ENCODE peak calls at places on chromosomes 12 and 14, in eight cellular contexts. R is lower lobe of right lung; M is tibial artery; K is CD4-positive, alpha-beta memory T cell; F is CD4-positive, CD25-positive, alpha-beta regulatory T cell; U is left lung; O is left ventricle myocardium inferior; C is pancreas. E is an unnamed sample. For H3K9me3, the result is how much of the 10 kb centered on the place peaks cover.

GRCh38 chr12:48000878-48001321 is 3.4 kb downstream of the COL2A1 start:
- DNase-seq in R (no peak), M (peak), K (no peak), F (no peak), U (peak), O (no peak), C (no peak), E (no peak)

GRCh38 chr14:35747379-35747778 is 61.7 kb downstream of the RALGAPA1 start:
- DNase-seq in R (no peak), M (no peak), K (no peak), F (no peak), U (no peak), O (no peak), C (no peak), E (no peak)

GRCh38 chr14:90446405-90446804 is 49.6 kb downstream of the CALM1 start:
- DNase-seq in R (no peak), M (no peak), K (no peak), F (no peak), U (no peak), O (no peak), C (no peak), E (no peak)

GRCh38 chr12:107657133-107657532 is 28.5 kb upstream of the PWP1 start:
- DNase-seq in R (no peak), M (no peak), K (no peak), F (no peak), U (no peak), O (no peak), C (no peak), E (no peak)

GRCh38 chr12:126668538-126668937 is 1598.4 kb upstream of the TMEM132C start:
- DNase-seq in R (no peak), M (no peak), K (no peak), F (no peak), U (no peak), O (no peak), C (no peak), E (no peak)

GRCh38 chr12:4943067-4943937 is 33.6 kb downstream of the KCNA1 start:
- DNase-seq in R (no peak), M (no peak), K (no peak), F (no peak), U (no peak), O (no peak), C (no peak), E (no peak)

GRCh38 chr14:102390064-102390463 is 27.3 kb downstream of the TECPR2 start:
- DNase-seq in R (no peak), M (no peak), K (no peak), F (no peak), U (no peak), O (no peak), C (no peak), E (no peak)

GRCh38 chr12:79515526-79515935 is 175.2 kb downstream of the PAWR start:
- DNase-seq in R (no peak), M (no peak), K (no peak), F (no peak), U (no peak), O (no peak), C (no peak), E (no peak)

GRCh38 chr12:127293507-127294310 is 973.3 kb upstream of the TMEM132C start:
- DNase-seq in R (peak), M (no peak), K (peak), F (peak), U (no peak), O (peak), C (no peak), E (no peak)

GRCh38 chr14:69685716-69686115 is 74.3 kb downstream of the SUSD6 start:
- DNase-seq in R (peak), M (peak), K (no peak), F (peak), U (peak), O (peak), C (peak), E (no peak)

GRCh38 chr14:95023886-95024285 is 133.4 kb downstream of the DICER1 start:
- DNase-seq in R (no peak), M (no peak), K (no peak), F (no peak), U (no peak), O (no peak), C (no peak), E (no peak)

GRCh38 chr14:51518681-51519080 is 133.0 kb upstream of the FRMD6 start:
- DNase-seq in R (no peak), M (no peak), K (no peak), F (no peak), U (no peak), O (no peak), C (no peak), E (no peak)

GRCh38 chr12:118063567-118064391 is 2.8 kb upstream of the WSB2 start:
- DNase-seq in R (no peak), M (no peak), K (no peak), F (no peak), U (no peak), O (no peak), C (peak), E (no peak)

GRCh38 chr14:65169351-65169750 is 67.0 kb upstream of the MAX start:
- DNase-seq in R (no peak), M (no peak), K (no peak), F (peak), U (no peak), O (no peak), C (no peak), E (no peak)

GRCh38 chr12:99935608-99936007 is 49.1 kb downstream of the ANKS1B start:
- DNase-seq in R (no peak), M (no peak), K (no peak), F (no peak), U (no peak), O (no peak), C (no peak), E (no peak)

GRCh38 chr14:104087505-104087904 is 2.0 kb downstream of the ASPG start:
- DNase-seq in R (peak), M (peak), K (no peak), F (no peak), U (no peak), O (no peak), C (peak), E (no peak)

GRCh38 chr12:14836336-14837210 is 6.8 kb downstream of the ART4 start:
- DNase-seq in R (no peak), M (no peak), K (no peak), F (no peak), U (no peak), O (no peak), C (no peak), E (no peak)

GRCh38 chr14:36844443-36844842 is 182.8 kb downstream of the PAX9 start:
- DNase-seq in R (no peak), M (no peak), K (no peak), F (no peak), U (no peak), O (no peak), C (no peak), E (no peak)

GRCh38 chr12:97977870-97978269 is 515.3 kb downstream of the RMST start:
- DNase-seq in R (no peak), M (no peak), K (no peak), F (no peak), U (no peak), O (no peak), C (no peak), E (no peak)

GRCh38 chr14:42571991-42572390 is 965.3 kb downstream of the LRFN5 start:
- DNase-seq in R (no peak), M (no peak), K (no peak), F (no peak), U (no peak), O (no peak), C (no peak), E (no peak)
- H3K9me3 ChIP-seq in R (under half), M (under half), K (under half), F (under half), U (half or more), O (under half), C (under half), E (under half)

DNA sequence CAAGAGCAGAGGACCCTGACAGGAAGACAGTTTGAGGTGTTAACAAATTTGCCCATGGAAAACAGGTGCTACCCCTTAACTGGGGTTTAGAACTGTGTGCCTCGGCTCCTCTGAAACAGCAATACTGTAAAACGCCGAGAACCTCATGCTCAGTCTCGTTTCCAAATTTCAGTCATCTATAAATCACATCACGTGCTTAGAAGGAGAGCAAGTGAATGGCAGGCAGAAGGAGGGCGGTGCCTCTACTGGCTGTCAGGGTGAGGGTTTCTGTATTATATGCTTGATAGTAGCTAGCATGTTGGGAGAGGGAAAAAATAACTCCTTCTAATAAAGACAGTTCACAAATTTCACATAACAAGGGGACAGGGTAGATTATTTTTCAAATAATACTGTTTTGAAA is 4.8 kb downstream of the OR4K13 start:
- DNase-seq in R (no peak), M (no peak), K (no peak), F (no peak), U (no peak), O (no peak), C (no peak), E (no peak)
- H3K9me3 ChIP-seq in R (under half), M (under half), K (under half), F (under half), U (under half), O (under half), C (under half), E (under half)

DNA sequence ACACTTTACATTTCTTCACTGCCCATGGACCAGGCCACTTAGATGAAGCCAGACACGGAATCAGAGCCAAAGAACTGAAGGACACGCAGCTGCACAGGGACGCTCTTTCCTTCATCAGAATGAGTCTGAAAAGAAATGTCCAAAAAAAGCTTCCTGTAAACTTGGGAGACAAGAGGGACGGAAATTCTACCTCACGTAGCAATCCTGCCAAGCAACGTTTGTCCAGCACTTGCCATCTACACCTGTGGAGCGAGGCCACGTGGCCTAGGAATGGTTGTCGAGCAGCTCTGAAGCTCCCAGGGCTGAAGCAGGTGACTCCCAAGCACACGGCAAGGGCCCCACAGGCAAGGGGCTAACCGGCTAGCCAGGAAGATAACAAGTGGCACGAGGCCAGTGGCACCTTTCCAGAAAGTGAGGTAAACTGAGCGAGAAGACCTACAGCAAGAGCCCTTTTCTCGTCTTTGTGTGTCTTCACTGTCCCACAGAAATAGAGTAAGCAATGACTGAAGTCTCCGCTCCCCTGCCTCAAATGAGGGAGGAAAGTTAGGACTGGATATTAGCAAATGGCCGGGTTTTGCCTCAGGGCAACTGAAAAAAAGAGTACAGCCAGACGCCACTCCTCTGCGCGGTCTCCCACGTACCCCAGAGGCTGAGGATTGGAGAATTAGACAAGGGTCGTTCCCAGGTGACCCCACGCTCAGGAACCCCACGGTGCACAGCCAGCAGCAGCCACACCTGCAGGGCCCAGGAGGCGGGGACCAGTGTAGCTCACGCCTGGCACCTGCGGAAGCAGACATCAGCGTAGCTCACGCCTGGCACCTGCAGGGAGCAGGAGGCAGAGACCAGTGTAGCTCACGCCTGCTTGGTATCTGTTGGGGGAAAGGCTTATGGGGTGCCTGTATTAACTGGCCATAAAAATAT is 7.7 kb downstream of the ZNF605 start:
- DNase-seq in R (no peak), M (peak), K (no peak), F (no peak), U (no peak), O (no peak), C (no peak), E (no peak)
- H3K9me3 ChIP-seq in R (half or more), M (under half), K (under half), F (half or more), U (half or more), O (half or more), C (under half), E (under half)

GRCh38 chr14:98715054-98715453 is 556.9 kb downstream of the BCL11B start:
- DNase-seq in R (no peak), M (no peak), K (no peak), F (no peak), U (no peak), O (no peak), C (no peak), E (no peak)
- H3K9me3 ChIP-seq in R (under half), M (under half), K (under half), F (under half), U (under half), O (under half), C (under half), E (under half)